ENCODE peak calls at places on chromosomes 6 and 20, in seven cellular contexts. D, U, P, E, H, W and T are unnamed samples.

GRCh38 chr6:124958759-124959354 is 3.4 kb upstream of the RNF217 start:
- DNase-seq in D (no peak), U (no peak), P (no peak), E (no peak), H (no peak), W (peak; percentile 83), T (peak; percentile 44)

GRCh38 chr6:111944541-111944940 is 71.3 kb upstream of the FYN start:
- DNase-seq in D (no peak), U (no peak), P (no peak), E (no peak), H (no peak), W (peak; percentile 55), T (no peak)

GRCh38 chr6:74073896-74074295 is 377.9 kb downstream of the CD109 start:
- DNase-seq in D (peak; percentile 64), U (no peak), P (no peak), E (no peak), H (no peak), W (peak; percentile 28), T (peak; percentile 25)

GRCh38 chr6:9335470-9335869 is 900.1 kb upstream of the SLC35B3 start:
- DNase-seq in D (no peak), U (no peak), P (no peak), E (no peak), H (no peak), W (no peak), T (no peak)

GRCh38 chr20:37516697-37517370 is 4.2 kb upstream of the NNAT start:
- DNase-seq in D (peak; percentile 45), U (no peak), P (no peak), E (no peak), H (no peak), W (no peak), T (no peak)

GRCh38 chr20:48406462-48407235 is 421.1 kb downstream of the PREX1 start:
- DNase-seq in D (no peak), U (no peak), P (peak; percentile 45), E (no peak), H (no peak), W (no peak), T (no peak)

GRCh38 chr6:104601756-104602155 is 258.0 kb downstream of the HACE1 start:
- DNase-seq in D (no peak), U (no peak), P (no peak), E (no peak), H (no peak), W (peak; percentile 20), T (no peak)

GRCh38 chr20:36645998-36646397 is at the start of gene SLA2:
- DNase-seq in D (no peak), U (no peak), P (no peak), E (no peak), H (peak; percentile 51), W (no peak), T (no peak)

GRCh38 chr6:151882206-151882605 is 74.7 kb downstream of the ESR1 start:
- DNase-seq in D (no peak), U (no peak), P (no peak), E (no peak), H (no peak), W (no peak), T (no peak)

GRCh38 chr20:8721098-8721497 is 347.8 kb upstream of the PLCB4 start:
- DNase-seq in D (peak; percentile 45), U (peak; percentile 12), P (peak; percentile 14), E (no peak), H (no peak), W (peak; percentile 79), T (peak; percentile 44)

GRCh38 chr6:44253307-44254101 is 3.8 kb downstream of the SLC35B2 start:
- DNase-seq in D (no peak), U (peak; percentile 43), P (peak; percentile 68), E (peak; percentile 21), H (no peak), W (peak; percentile 52), T (no peak)

GRCh38 chr6:46013639-46014038 is 2.0 kb downstream of the CLIC5 start:
- DNase-seq in D (no peak), U (no peak), P (no peak), E (no peak), H (no peak), W (no peak), T (no peak)

GRCh38 chr20:12554416-12554815 is 454.4 kb upstream of the SPTLC3 start:
- DNase-seq in D (no peak), U (no peak), P (no peak), E (no peak), H (no peak), W (no peak), T (peak; percentile 94)

GRCh38 chr6:32195902-32196681 is 3.6 kb upstream of the GPSM3 start:
- DNase-seq in D (peak; percentile 69), U (peak; percentile 77), P (peak; percentile 91), E (peak; percentile 81), H (no peak), W (peak; percentile 95), T (peak; percentile 42)

GRCh38 chr6:30399390-30400058 is 54.6 kb downstream of the RPP21 start:
- DNase-seq in D (no peak), U (peak; percentile 18), P (no peak), E (no peak), H (no peak), W (peak; percentile 57), T (peak; percentile 86)

GRCh38 chr20:52972190-52972937 is at the start of gene TSHZ2:
- DNase-seq in D (no peak), U (no peak), P (peak; percentile 13), E (peak; percentile 54), H (peak; percentile 14), W (peak; percentile 21), T (peak; percentile 50)

GRCh38 chr20:11447371-11448100 is 470.2 kb upstream of the BTBD3 start:
- DNase-seq in D (no peak), U (no peak), P (no peak), E (no peak), H (no peak), W (no peak), T (no peak)

GRCh38 chr20:19964289-19965263 is 52.6 kb upstream of the NAA20 start:
- DNase-seq in D (peak; percentile 91), U (no peak), P (peak; percentile 59), E (no peak), H (no peak), W (peak; percentile 89), T (peak; percentile 84)

GRCh38 chr6:135322427-135323201 is 141.5 kb downstream of the MYB start:
- DNase-seq in D (no peak), U (no peak), P (no peak), E (no peak), H (no peak), W (no peak), T (no peak)

GRCh38 chr6:121856296-121856695 is 420.9 kb downstream of the GJA1 start:
- DNase-seq in D (no peak), U (no peak), P (no peak), E (no peak), H (no peak), W (peak; percentile 55), T (no peak)

GRCh38 chr20:31713312-31714049 is 9.2 kb downstream of the BCL2L1 start:
- DNase-seq in D (peak; percentile 95), U (peak; percentile 82), P (peak; percentile 42), E (peak; percentile 32), H (no peak), W (peak; percentile 97), T (peak; percentile 80)

GRCh38 chr6:48423640-48424365 is 312.8 kb upstream of the PTCHD4 start:
- DNase-seq in D (peak; percentile 31), U (no peak), P (no peak), E (no peak), H (no peak), W (peak; percentile 71), T (no peak)